ENCODE peak calls at places on chromosomes 12 and 14, in four cellular contexts. W, L, Q and O are unnamed samples.

GRCh38 chr12:62799766-62800406 is 135.1 kb downstream of the PPM1H start:
- DNase-seq in W (peak; percentile 28), L (no peak), Q (no peak), O (no peak)

GRCh38 chr12:84644936-84645335 is 267.7 kb downstream of the SLC6A15 start:
- DNase-seq in W (no peak), L (no peak), Q (no peak), O (peak; percentile 3)

GRCh38 chr14:79464468-79464867 is 746.8 kb downstream of the DIO2 start:
- DNase-seq in W (no peak), L (no peak), Q (no peak), O (no peak)

GRCh38 chr14:73424453-73424852 is 33.9 kb downstream of the NUMB start:
- DNase-seq in W (no peak), L (no peak), Q (no peak), O (no peak)

GRCh38 chr12:77973579-77973978 is 142.9 kb downstream of the NAV3 start:
- DNase-seq in W (no peak), L (no peak), Q (no peak), O (no peak)

GRCh38 chr12:64178122-64178521 is 44.0 kb downstream of the KICS2 start:
- DNase-seq in W (no peak), L (no peak), Q (no peak), O (no peak)

GRCh38 chr12:113211160-113211559 is 10.1 kb upstream of the TPCN1 start:
- DNase-seq in W (no peak), L (no peak), Q (no peak), O (no peak)

GRCh38 chr12:27424631-27425230 is 21.8 kb upstream of the SMCO2 start:
- DNase-seq in W (no peak), L (no peak), Q (no peak), O (peak; percentile 19)

GRCh38 chr12:6038160-6038559 is 86.3 kb downstream of the VWF start:
- DNase-seq in W (peak; percentile 84), L (peak; percentile 57), Q (peak; percentile 74), O (peak; percentile 60)

GRCh38 chr12:109131522-109132050 is 15.2 kb downstream of the ACACB start:
- DNase-seq in W (no peak), L (no peak), Q (no peak), O (no peak)

GRCh38 chr12:48105321-48105866 is 485 bp downstream of the SENP1 start:
- DNase-seq in W (no peak), L (no peak), Q (no peak), O (no peak)

GRCh38 chr12:131865196-131865875 is 29.1 kb upstream of the ULK1 start:
- DNase-seq in W (no peak), L (no peak), Q (no peak), O (peak; percentile 16)

GRCh38 chr12:116799955-116800354 is 61.8 kb downstream of the RNFT2 start:
- DNase-seq in W (no peak), L (no peak), Q (no peak), O (no peak)

GRCh38 chr14:94144765-94145164 is 15.4 kb upstream of the IFI27L2 start:
- DNase-seq in W (peak; percentile 27), L (no peak), Q (no peak), O (no peak)

GRCh38 chr12:116090516-116090915 is 187.0 kb downstream of the MED13L start:
- DNase-seq in W (no peak), L (no peak), Q (no peak), O (no peak)

GRCh38 chr12:11719678-11720099 is 70.2 kb downstream of the ETV6 start:
- DNase-seq in W (no peak), L (peak; percentile 36), Q (no peak), O (peak; percentile 58)

GRCh38 chr14:73295198-73295796 is 58.0 kb downstream of the PAPLN start:
- DNase-seq in W (no peak), L (no peak), Q (peak; percentile 10), O (peak; percentile 58)

GRCh38 chr14:68843471-68844209 is 50.8 kb upstream of the ZFP36L1 start:
- DNase-seq in W (peak; percentile 80), L (peak; percentile 50), Q (peak; percentile 69), O (peak; percentile 77)

GRCh38 chr12:103524238-103524875 is 28.6 kb upstream of the C12orf42 start:
- DNase-seq in W (no peak), L (no peak), Q (no peak), O (no peak)

GRCh38 chr12:288687-289086 is 26.1 kb upstream of the SLC6A13 start:
- DNase-seq in W (no peak), L (no peak), Q (no peak), O (no peak)

GRCh38 chr12:41681898-41682297 is 462.8 kb downstream of the GXYLT1 start:
- DNase-seq in W (no peak), L (no peak), Q (no peak), O (no peak)

GRCh38 chr14:64788706-64789105 is 84.5 kb downstream of the PLEKHG3 start:
- DNase-seq in W (no peak), L (no peak), Q (no peak), O (no peak)

GRCh38 chr14:70425349-70425748 is 8.5 kb upstream of the SYNJ2BP start:
- DNase-seq in W (no peak), L (no peak), Q (no peak), O (no peak)

GRCh38 chr14:56216631-56217379 is 98.6 kb downstream of the PELI2 start:
- DNase-seq in W (no peak), L (no peak), Q (peak; percentile 24), O (no peak)

GRCh38 chr14:105534586-105534985 is 8.2 kb downstream of the TMEM121 start:
- DNase-seq in W (no peak), L (no peak), Q (no peak), O (peak; percentile 26)

GRCh38 chr12:123808167-123808566 is 46.1 kb downstream of the DNAH10 start:
- DNase-seq in W (peak; percentile 40), L (no peak), Q (peak; percentile 56), O (peak; percentile 44)

GRCh38 chr14:75476274-75476995 is 45.8 kb upstream of the BATF start:
- DNase-seq in W (peak; percentile 44), L (no peak), Q (no peak), O (no peak)

GRCh38 chr12:49847161-49847560 is 4.3 kb upstream of the BCDIN3D start:
- DNase-seq in W (no peak), L (no peak), Q (no peak), O (no peak)

GRCh38 chr12:68240079-68240478 is 13.3 kb downstream of the IL22 start:
- DNase-seq in W (no peak), L (no peak), Q (peak; percentile 14), O (no peak)

GRCh38 chr14:62162998-62163589 is 400.9 kb downstream of the SNAPC1 start:
- DNase-seq in W (peak; percentile 21), L (peak; percentile 19), Q (peak; percentile 6), O (peak; percentile 40)

GRCh38 chr14:79193689-79194477 is 1017.4 kb downstream of the DIO2 start:
- DNase-seq in W (no peak), L (no peak), Q (no peak), O (no peak)

GRCh38 chr14:39768579-39768978 is 336.3 kb upstream of the FBXO33 start:
- DNase-seq in W (no peak), L (no peak), Q (no peak), O (no peak)

GRCh38 chr12:82955020-82955419 is 268.3 kb downstream of the TMTC2 start:
- DNase-seq in W (no peak), L (no peak), Q (no peak), O (no peak)

GRCh38 chr12:110073049-110073831 is 24.9 kb upstream of the C12orf76 start:
- DNase-seq in W (no peak), L (no peak), Q (no peak), O (peak; percentile 60)

GRCh38 chr14:100665518-100666032 is 61.1 kb upstream of the DLK1 start:
- DNase-seq in W (no peak), L (no peak), Q (no peak), O (no peak)

GRCh38 chr14:45287609-45288008 is 34.6 kb upstream of the MIS18BP1 start:
- DNase-seq in W (no peak), L (no peak), Q (no peak), O (no peak)

GRCh38 chr12:59999291-59999690 is 403.5 kb downstream of the SLC16A7 start:
- DNase-seq in W (no peak), L (no peak), Q (no peak), O (no peak)

GRCh38 chr12:113462117-113462774 is 9.4 kb downstream of the LHX5 start:
- DNase-seq in W (peak; percentile 89), L (no peak), Q (peak; percentile 85), O (peak; percentile 87)

GRCh38 chr14:103880986-103881926 is 33.9 kb upstream of the PPP1R13B start:
- DNase-seq in W (no peak), L (no peak), Q (no peak), O (peak; percentile 63)

GRCh38 chr14:91835920-91836843 is 31.2 kb downstream of the TC2N start:
- DNase-seq in W (peak; percentile 83), L (peak; percentile 62), Q (peak; percentile 89), O (peak; percentile 33)
- TF ChIP-seq TEAD4 in W (no peak), L (no peak), Q (no peak), O (no peak)

GRCh38 chr12:122523280-122523679 is 3.5 kb downstream of the RSRC2 start:
- DNase-seq in W (no peak), L (no peak), Q (no peak), O (no peak)
- TF ChIP-seq TEAD4 in W (no peak), L (no peak), Q (no peak), O (no peak)

GRCh38 chr14:32076278-32077080 is 625 bp upstream of the ARHGAP5 start:
- DNase-seq in W (peak; percentile 95), L (peak; percentile 88), Q (peak; percentile 82), O (peak; percentile 94)

GRCh38 chr14:32080001-32080510 is 3.0 kb downstream of the ARHGAP5 start:
- DNase-seq in W (no peak), L (no peak), Q (no peak), O (no peak)

GRCh38 chr14:32077081-32078029 is at the start of gene ARHGAP5:
- DNase-seq in W (peak; percentile 83), L (no peak), Q (no peak), O (peak; percentile 76)

GRCh38 chr14:32078794-32079663 is 1.9 kb downstream of the ARHGAP5 start:
- DNase-seq in W (no peak), L (no peak), Q (no peak), O (no peak)

GRCh38 chr14:32078030-32078793 is 1.1 kb downstream of the ARHGAP5 start:
- DNase-seq in W (no peak), L (no peak), Q (peak; percentile 18), O (peak; percentile 46)
- TF ChIP-seq TEAD4 in W (no peak), L (no peak), Q (no peak), O (no peak)

GRCh38 chr14:81143793-81144192 is 77.0 kb downstream of the GTF2A1 start:
- DNase-seq in W (no peak), L (no peak), Q (no peak), O (no peak)

GRCh38 chr14:81148635-81149034 is 72.1 kb downstream of the GTF2A1 start:
- DNase-seq in W (no peak), L (no peak), Q (no peak), O (no peak)

GRCh38 chr14:81153187-81153586 is 67.6 kb downstream of the GTF2A1 start:
- DNase-seq in W (no peak), L (no peak), Q (no peak), O (no peak)

GRCh38 chr14:81144811-81145598 is 75.8 kb downstream of the GTF2A1 start:
- DNase-seq in W (no peak), L (no peak), Q (no peak), O (no peak)

GRCh38 chr14:81147140-81147897 is 73.4 kb downstream of the GTF2A1 start:
- DNase-seq in W (no peak), L (no peak), Q (no peak), O (no peak)
- TF ChIP-seq TEAD4 in W (no peak), L (no peak), Q (no peak), O (no peak)

GRCh38 chr12:57893460-57894353 is 47.2 kb upstream of the CTDSP2 start:
- DNase-seq in W (peak; percentile 50), L (no peak), Q (peak; percentile 42), O (peak; percentile 72)
- TF ChIP-seq TEAD4 in W (no peak), L (no peak), Q (no peak), O (no peak)

GRCh38 chr14:21092147-21093011 is 6.1 kb downstream of the ZNF219 start:
- DNase-seq in W (peak; percentile 94), L (no peak), Q (peak; percentile 72), O (peak; percentile 95)
- TF ChIP-seq TEAD4 in W (no peak), L (no peak), Q (no peak), O (no peak)